ENCODE peak calls at places on chromosomes 3 and 15, in four cellular contexts. X is HEK293T, V is HuH-7, I is HuH-7.5. Y is an unnamed sample.

GRCh38 chr15:41981373-41982132 is 9.2 kb upstream of the EHD4 start:
- DNase-seq in X (no peak), V (no peak), I (no peak), Y (no peak)

GRCh38 chr3:153373571-153373970 is 211.5 kb downstream of the RAP2B start:
- DNase-seq in X (no peak), V (no peak), I (no peak), Y (no peak)

GRCh38 chr3:194086251-194087075 is 49.5 kb upstream of the HES1 start:
- DNase-seq in X (no peak), V (no peak), I (no peak), Y (no peak)

GRCh38 chr15:57849332-57849731 is 142.8 kb downstream of the POLR2M start:
- DNase-seq in X (no peak), V (no peak), I (no peak), Y (no peak)

GRCh38 chr15:86624261-86625036 is 544.8 kb downstream of the AGBL1 start:
- DNase-seq in X (peak; percentile 28), V (peak; percentile 61), I (peak; percentile 26), Y (peak; percentile 92)

GRCh38 chr3:53083496-53083895 is 37.6 kb upstream of the SFMBT1 start:
- DNase-seq in X (no peak), V (no peak), I (no peak), Y (no peak)

GRCh38 chr3:94336076-94336741 is 273.3 kb downstream of the NSUN3 start:
- DNase-seq in X (peak; percentile 48), V (peak; percentile 45), I (peak; percentile 15), Y (no peak)

GRCh38 chr15:101288905-101289513 is 6.0 kb downstream of the SNRPA1 start:
- DNase-seq in X (peak; percentile 53), V (peak; percentile 73), I (peak; percentile 72), Y (no peak)

GRCh38 chr15:80619677-80620076 is 75.4 kb upstream of the ABHD17C start:
- DNase-seq in X (no peak), V (no peak), I (no peak), Y (no peak)

GRCh38 chr15:25237291-25237978 is 201.4 kb downstream of the UBE3A start:
- DNase-seq in X (no peak), V (no peak), I (no peak), Y (no peak)

GRCh38 chr3:173556546-173556945 is 159.0 kb downstream of the NLGN1 start:
- DNase-seq in X (no peak), V (no peak), I (no peak), Y (no peak)

GRCh38 chr3:72143322-72143721 is 358.4 kb upstream of the PROK2 start:
- DNase-seq in X (no peak), V (no peak), I (no peak), Y (no peak)

GRCh38 chr15:66153549-66154415 is 99.8 kb downstream of the MEGF11 start:
- DNase-seq in X (no peak), V (no peak), I (no peak), Y (no peak)

GRCh38 chr3:176562381-176562780 is 634.9 kb downstream of the TBL1XR1 start:
- DNase-seq in X (no peak), V (no peak), I (no peak), Y (no peak)

GRCh38 chr15:66025972-66026371 is 156.7 kb downstream of the RAB11A start:
- DNase-seq in X (no peak), V (no peak), I (no peak), Y (no peak)

GRCh38 chr3:133964547-133964946 is 65.2 kb downstream of the SLCO2A1 start:
- DNase-seq in X (no peak), V (peak; percentile 24), I (no peak), Y (no peak)

GRCh38 chr3:47715928-47716327 is 65.8 kb downstream of the SMARCC1 start:
- DNase-seq in X (no peak), V (no peak), I (no peak), Y (no peak)

GRCh38 chr3:98573231-98573728 is 20.1 kb downstream of the CPOX start:
- DNase-seq in X (no peak), V (no peak), I (no peak), Y (no peak)

GRCh38 chr3:31184257-31185003 is 290.0 kb upstream of the GADL1 start:
- DNase-seq in X (no peak), V (no peak), I (no peak), Y (no peak)

GRCh38 chr3:15386352-15386751 is 41.0 kb downstream of the METTL6 start:
- DNase-seq in X (no peak), V (no peak), I (no peak), Y (no peak)

GRCh38 chr3:127253491-127253890 is 34.4 kb downstream of the PRR20G start:
- DNase-seq in X (no peak), V (no peak), I (no peak), Y (no peak)

GRCh38 chr3:156898296-156898880 is 72.2 kb downstream of the LEKR1 start:
- DNase-seq in X (no peak), V (no peak), I (no peak), Y (no peak)

GRCh38 chr3:142215111-142215510 is 10.3 kb downstream of the GK5 start:
- DNase-seq in X (no peak), V (no peak), I (no peak), Y (no peak)

GRCh38 chr3:36804295-36805055 is 40.1 kb upstream of the DCLK3 start:
- DNase-seq in X (no peak), V (no peak), I (no peak), Y (no peak)

GRCh38 chr3:159263750-159264561 is 462.1 kb downstream of the MFSD1 start:
- DNase-seq in X (peak; percentile 28), V (peak; percentile 7), I (peak; percentile 11), Y (peak; percentile 53)

Y was measured in posterior cingulate gyrus.